ENCODE peak calls at places on chromosomes 5 and 9, in six cellular contexts. O is OCI-LY7, A is RWPE2, E is fibroblast of mammary gland, P is astrocyte of the spinal cord, N is epithelial cell of esophagus. U is an unnamed sample.

GRCh38 chr5:68021185-68021584 is 194.4 kb upstream of the PIK3R1 start:
- DNase-seq in O (no peak), A (no peak), E (no peak), P (no peak), N (no peak), U (no peak)

GRCh38 chr9:90969021-90969675 is 167.5 kb downstream of the SYK start:
- DNase-seq in O (no peak), A (no peak), E (no peak), P (no peak), N (peak; percentile 96), U (no peak)

GRCh38 chr5:5183192-5183699 is 43.1 kb downstream of the ADAMTS16 start:
- DNase-seq in O (no peak), A (no peak), E (no peak), P (no peak), N (no peak), U (no peak)

GRCh38 chr9:135907006-135907434 is 326 bp downstream of the CAMSAP1 start:
- DNase-seq in O (no peak), A (no peak), E (peak; percentile 24), P (peak; percentile 30), N (no peak), U (no peak)

GRCh38 chr5:161034456-161034855 is 182.4 kb upstream of the ATP10B start:
- DNase-seq in O (no peak), A (no peak), E (no peak), P (no peak), N (peak; percentile 16), U (no peak)

GRCh38 chr9:137757613-137758029 is 120.0 kb upstream of the CACNA1B start:
- DNase-seq in O (no peak), A (no peak), E (peak; percentile 83), P (peak; percentile 76), N (peak; percentile 82), U (no peak)

GRCh38 chr9:19689324-19690087 is 99.3 kb downstream of the SLC24A2 start:
- DNase-seq in O (no peak), A (no peak), E (peak; percentile 34), P (no peak), N (peak; percentile 57), U (no peak)

GRCh38 chr5:125476888-125477585 is 730.6 kb upstream of the ZNF608 start:
- DNase-seq in O (no peak), A (no peak), E (no peak), P (peak; percentile 27), N (peak; percentile 30), U (no peak)

GRCh38 chr9:110141118-110141797 is 66.7 kb downstream of the C9orf152 start:
- DNase-seq in O (no peak), A (peak; percentile 74), E (peak; percentile 97), P (peak; percentile 90), N (peak; percentile 96), U (no peak)

GRCh38 chr5:91357806-91358205 is 25.3 kb downstream of the ARRDC3 start:
- DNase-seq in O (no peak), A (no peak), E (no peak), P (no peak), N (peak; percentile 35), U (no peak)

GRCh38 chr5:160253441-160253840 is 24.1 kb downstream of the FABP6 start:
- DNase-seq in O (no peak), A (no peak), E (no peak), P (no peak), N (no peak), U (no peak)

GRCh38 chr5:121053055-121053985 is 589.2 kb downstream of the PRR16 start:
- DNase-seq in O (no peak), A (no peak), E (no peak), P (no peak), N (no peak), U (peak; percentile 70)

GRCh38 chr9:112249277-112249676 is 74.2 kb upstream of the SUSD1 start:
- DNase-seq in O (no peak), A (no peak), E (peak; percentile 31), P (peak; percentile 29), N (peak; percentile 54), U (no peak)

GRCh38 chr9:99030610-99031009 is 74.3 kb upstream of the TGFBR1 start:
- DNase-seq in O (no peak), A (no peak), E (no peak), P (no peak), N (no peak), U (no peak)

GRCh38 chr5:43543434-43543833 is 13.4 kb downstream of the PAIP1 start:
- DNase-seq in O (no peak), A (no peak), E (peak; percentile 30), P (no peak), N (no peak), U (no peak)

GRCh38 chr5:167415779-167416761 is 875.4 kb upstream of the WWC1 start:
- DNase-seq in O (no peak), A (no peak), E (no peak), P (no peak), N (no peak), U (peak; percentile 37)

GRCh38 chr5:148469446-148470062 is 85.8 kb downstream of the FBXO38 start:
- DNase-seq in O (no peak), A (no peak), E (peak; percentile 87), P (peak; percentile 74), N (peak; percentile 29), U (peak; percentile 77)

GRCh38 chr5:116576043-116576713 is 1.6 kb upstream of the SEMA6A start:
- DNase-seq in O (peak; percentile 35), A (no peak), E (peak; percentile 50), P (peak; percentile 67), N (peak; percentile 77), U (no peak)

GRCh38 chr5:54874337-54875021 is 110.9 kb downstream of the ESM1 start:
- DNase-seq in O (no peak), A (no peak), E (no peak), P (peak; percentile 43), N (peak; percentile 60), U (no peak)

GRCh38 chr9:121736964-121737462 is 85.6 kb downstream of the DAB2IP start:
- DNase-seq in O (no peak), A (no peak), E (no peak), P (no peak), N (no peak), U (peak; percentile 32)

GRCh38 chr5:69485471-69485870 is 7.1 kb upstream of the OCLN start:
- DNase-seq in O (no peak), A (no peak), E (no peak), P (no peak), N (no peak), U (no peak)

GRCh38 chr9:72600671-72601070 is 79.3 kb downstream of the TMC1 start:
- DNase-seq in O (no peak), A (no peak), E (peak; percentile 55), P (no peak), N (no peak), U (no peak)

GRCh38 chr9:27108981-27109541 is at the start of gene TEK:
- DNase-seq in O (no peak), A (no peak), E (peak; percentile 38), P (no peak), N (no peak), U (no peak)

GRCh38 chr5:157446077-157446930 is 13.7 kb upstream of the NIPAL4 start:
- DNase-seq in O (no peak), A (no peak), E (no peak), P (no peak), N (peak; percentile 31), U (no peak)

GRCh38 chr5:59673438-59674058 is 220.0 kb downstream of the PDE4D start:
- DNase-seq in O (peak; percentile 71), A (no peak), E (peak; percentile 61), P (peak; percentile 69), N (peak; percentile 61), U (peak; percentile 30)

GRCh38 chr9:123757547-123757946 is 172.4 kb downstream of the DENND1A start:
- DNase-seq in O (no peak), A (no peak), E (no peak), P (no peak), N (no peak), U (no peak)

GRCh38 chr9:136255166-136255538 is 9.5 kb upstream of the QSOX2 start:
- DNase-seq in O (no peak), A (no peak), E (peak; percentile 79), P (peak; percentile 23), N (peak; percentile 20), U (no peak)

GRCh38 chr5:29175774-29176173 is 2017.7 kb upstream of the CDH6 start:
- DNase-seq in O (no peak), A (no peak), E (no peak), P (no peak), N (no peak), U (no peak)
- H3K4me3 ChIP-seq in O (no peak overlapping the region), A (no peak overlapping the region), E (no peak overlapping the region), P (no peak overlapping the region), N (no peak overlapping the region), U (no peak overlapping the region)

GRCh38 chr5:72108200-72109050 is 1.1 kb downstream of the MAP1B start:
- DNase-seq in O (no peak), A (peak; percentile 77), E (peak; percentile 61), P (peak; percentile 77), N (peak; percentile 49), U (no peak)

GRCh38 chr5:72109051-72109411 is 1.8 kb downstream of the MAP1B start:
- DNase-seq in O (no peak), A (no peak), E (no peak), P (no peak), N (no peak), U (no peak)

GRCh38 chr5:72110401-72111013 is 3.2 kb downstream of the MAP1B start:
- DNase-seq in O (no peak), A (no peak), E (no peak), P (no peak), N (peak; percentile 20), U (no peak)

GRCh38 chr5:72107874-72108199 is 562 bp downstream of the MAP1B start:
- DNase-seq in O (no peak), A (no peak), E (peak; percentile 28), P (peak; percentile 46), N (no peak), U (no peak)

GRCh38 chr5:72109625-72110024 is 2.4 kb downstream of the MAP1B start:
- DNase-seq in O (no peak), A (no peak), E (peak; percentile 32), P (peak; percentile 50), N (peak; percentile 23), U (no peak)
- TF ChIP-seq CTCF in O (no peak), A (peak; percentile 25), E (peak; percentile 1), P (no peak), N (no peak), U (peak; percentile 25)

DNA sequence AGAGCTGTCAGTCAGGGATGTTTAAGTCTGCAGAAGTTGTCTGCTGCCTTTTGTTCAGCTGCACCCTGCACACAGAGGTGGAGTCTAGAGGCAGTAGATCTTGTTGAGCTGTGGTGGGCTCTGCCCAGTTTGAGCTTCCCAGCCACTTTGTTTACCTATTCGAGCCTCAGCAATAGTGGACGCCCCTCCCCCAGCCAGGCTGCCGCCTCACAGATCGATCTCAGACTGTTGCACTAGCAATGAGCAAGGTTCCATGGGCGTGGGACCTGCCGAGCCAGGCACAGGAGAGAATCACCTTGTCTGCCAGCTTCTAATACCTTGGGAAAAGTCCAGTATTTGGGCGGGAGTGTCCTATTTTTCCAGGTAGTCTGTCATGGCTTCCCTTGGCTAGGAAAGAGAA is 225.1 kb upstream of the RASA1 start:
- DNase-seq in O (no peak), A (no peak), E (no peak), P (no peak), N (no peak), U (no peak)
- H3K4me3 ChIP-seq in O (no peak overlapping the region), A (no peak overlapping the region), E (no peak overlapping the region), P (no peak overlapping the region), N (no peak overlapping the region), U (no peak overlapping the region)

DNA sequence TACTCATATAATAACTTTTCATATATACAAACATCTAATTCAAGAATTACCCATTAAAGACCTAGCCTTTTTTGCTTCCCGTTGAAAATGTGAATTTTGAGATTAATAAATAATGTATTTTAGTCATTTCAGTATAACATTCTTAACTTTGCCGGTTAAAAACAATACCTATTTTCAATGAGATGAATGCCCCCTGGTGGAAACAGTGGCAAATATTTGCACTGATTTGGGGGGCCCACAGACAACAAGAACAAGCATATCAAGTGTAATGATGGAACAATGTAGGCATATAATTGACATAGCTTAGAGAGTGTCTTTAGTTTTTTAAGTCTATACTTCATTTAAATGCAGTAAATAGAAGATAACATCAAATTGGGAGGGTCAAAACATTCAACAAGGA is 111.9 kb downstream of the NTRK2 start:
- DNase-seq in O (peak; percentile 16), A (no peak), E (peak; percentile 2), P (peak; percentile 42), N (peak; percentile 43), U (no peak)
- TF ChIP-seq CTCF in O (peak; percentile 77), A (peak; percentile 71), E (peak; percentile 27), P (peak; percentile 44), N (peak; percentile 39), U (peak; percentile 43)

U was measured in LNCaP clone FGC.